ENCODE peak calls at places on chromosomes 11 and 22, in four cellular contexts. I, H, Q and G are unnamed samples.

GRCh38 chr11:91295591-91295990 is 929.0 kb upstream of the FAT3 start:
- DNase-seq in Q (no peak), H (no peak), I (no peak), G (no peak)

GRCh38 chr11:76207642-76208378 is 1.5 kb upstream of the WNT11 start:
- DNase-seq in H (peak), Q (peak), I (peak), G (peak)

GRCh38 chr11:65476632-65477270 is 22.1 kb upstream of the MALAT1 start:
- DNase-seq in H (no peak), I (no peak), Q (no peak), G (no peak)

GRCh38 chr11:65454696-65455456 is 32.3 kb downstream of the NEAT1 start:
- DNase-seq in Q (peak), I (peak), H (peak), G (peak)

GRCh38 chr11:61946894-61947293 is 3.3 kb upstream of the BEST1 start:
- DNase-seq in Q (no peak), I (no peak), H (no peak), G (no peak)

GRCh38 chr22:32144875-32145274 is 14.2 kb downstream of the C22orf42 start:
- DNase-seq in H (no peak), I (no peak), Q (no peak), G (no peak)

GRCh38 chr22:27501191-27501936 is 300.2 kb downstream of the MN1 start:
- DNase-seq in Q (peak), I (no peak), H (no peak), G (no peak)

GRCh38 chr11:42824067-42824466 is 487.7 kb upstream of the API5 start:
- DNase-seq in H (no peak), I (no peak), Q (no peak), G (no peak)

GRCh38 chr11:65422633-65423515 is at the start of gene NEAT1:
- DNase-seq in H (peak), I (peak), Q (no peak), G (peak)

GRCh38 chr11:73001615-73002014 is 140.5 kb downstream of the FCHSD2 start:
- DNase-seq in I (no peak), H (no peak), Q (peak), G (no peak)

GRCh38 chr11:91265946-91266345 is 958.7 kb upstream of the FAT3 start:
- DNase-seq in H (no peak), Q (no peak), I (no peak), G (no peak)

GRCh38 chr11:18372187-18372586 is 22.2 kb upstream of the LDHA start:
- DNase-seq in H (no peak), Q (no peak), I (no peak), G (no peak)

GRCh38 chr11:61688368-61689163 is 8.4 kb downstream of the DAGLA start:
- DNase-seq in H (no peak), Q (no peak), I (no peak), G (no peak)

GRCh38 chr11:61026121-61027031 is 54.9 kb downstream of the CD6 start:
- DNase-seq in Q (no peak), I (no peak), H (no peak), G (no peak)

GRCh38 chr11:96001037-96001436 is 77.1 kb upstream of the MTMR2 start:
- DNase-seq in Q (no peak), H (no peak), I (no peak), G (no peak)

GRCh38 chr22:49609207-49609876 is 218.3 kb downstream of the BRD1 start:
- DNase-seq in H (no peak), Q (no peak), I (no peak), G (peak)

GRCh38 chr22:45600791-45601730 is 70.6 kb upstream of the ATXN10 start:
- DNase-seq in Q (no peak), I (no peak), H (no peak), G (no peak)

GRCh38 chr11:128621491-128622136 is 34.3 kb upstream of the ETS1 start:
- DNase-seq in I (no peak), Q (no peak), H (no peak), G (no peak)

GRCh38 chr11:122209619-122210377 is 93.8 kb upstream of the BLID start:
- DNase-seq in I (no peak), H (no peak), Q (peak), G (no peak)

GRCh38 chr11:15665368-15665871 is 550.7 kb downstream of the INSC start:
- DNase-seq in I (no peak), Q (no peak), H (no peak), G (peak)

GRCh38 chr22:27846248-27846760 is 44.7 kb upstream of the MN1 start:
- DNase-seq in Q (peak), H (no peak), I (no peak), G (no peak)

GRCh38 chr11:35927730-35928129 is 16.1 kb upstream of the LDLRAD3 start:
- DNase-seq in Q (no peak), I (no peak), H (no peak), G (peak)

GRCh38 chr11:44961894-44962293 is 11.2 kb upstream of the TP53I11 start:
- DNase-seq in I (no peak), H (no peak), Q (no peak), G (no peak)

GRCh38 chr11:46069595-46069994 is 51.7 kb downstream of the PHF21A start:
- DNase-seq in Q (no peak), I (no peak), H (no peak), G (no peak)

GRCh38 chr22:39478461-39478860 is 21.6 kb downstream of the MGAT3 start:
- DNase-seq in I (no peak), H (peak), Q (no peak), G (peak)

GRCh38 chr11:126282361-126282741 is 542 bp upstream of the TIRAP start:
- DNase-seq in H (peak), Q (peak), I (no peak), G (peak)

GRCh38 chr11:69698362-69698761 is 5.5 kb downstream of the FGF19 start:
- DNase-seq in I (no peak), Q (no peak), H (no peak), G (no peak)

GRCh38 chr22:17638182-17638431 is 450 bp upstream of the BCL2L13 start:
- DNase-seq in Q (peak), H (no peak), I (no peak), G (no peak)